ENCODE peak calls at places on chromosomes 3 and 15, in five cellular contexts. G is head of caudate nucleus, W is T-helper 2 cell, C is lung microvascular endothelial cell, O is Ammon's horn. J is an unnamed sample.

GRCh38 chr15:69148465-69148864 is 12.0 kb upstream of the GLCE start:
- DNase-seq in O (no peak), W (no peak), G (no peak), C (no peak), J (no peak)

GRCh38 chr15:75215107-75216004 is 13.7 kb downstream of the C15orf39 start:
- DNase-seq in C (no peak), W (no peak), O (no peak), G (no peak), J (no peak)

GRCh38 chr15:48392356-48392755 is 61.1 kb downstream of the DUT start:
- DNase-seq in G (peak), O (peak), C (peak), W (no peak), J (no peak)

GRCh38 chr3:39573392-39573791 is 105.9 kb downstream of the MOBP start:
- DNase-seq in C (no peak), G (no peak), W (no peak), O (peak), J (no peak)

GRCh38 chr3:8816106-8816505 is 46.7 kb upstream of the OXTR start:
- DNase-seq in W (no peak), G (no peak), C (no peak), O (no peak), J (no peak)

GRCh38 chr15:84034831-84035753 is 200.5 kb upstream of the GOLGA6L4 start:
- DNase-seq in W (no peak), G (no peak), O (peak), C (no peak), J (no peak)

GRCh38 chr3:179973024-179973423 is 63.7 kb downstream of the PEX5L start:
- DNase-seq in G (no peak), C (no peak), O (peak), W (no peak), J (no peak)

GRCh38 chr3:149532463-149533180 is 58.1 kb downstream of the TM4SF4 start:
- DNase-seq in G (no peak), O (peak), W (no peak), C (peak), J (no peak)

GRCh38 chr3:18812316-18812715 is 336.0 kb upstream of the KCNH8 start:
- DNase-seq in C (peak), G (no peak), O (no peak), W (no peak), J (no peak)

GRCh38 chr3:145286937-145287336 is 874.0 kb downstream of the PLOD2 start:
- DNase-seq in O (no peak), W (no peak), G (no peak), C (no peak), J (no peak)

GRCh38 chr3:59406943-59407342 is 357.1 kb upstream of the CFAP20DC start:
- DNase-seq in W (no peak), C (no peak), G (no peak), O (no peak), J (no peak)

GRCh38 chr3:171011536-171012336 is 14.8 kb downstream of the SLC2A2 start:
- DNase-seq in O (no peak), C (no peak), W (no peak), G (no peak), J (no peak)

GRCh38 chr15:48993411-48993810 is 29.7 kb upstream of the SHC4 start:
- DNase-seq in O (no peak), C (no peak), G (no peak), W (no peak), J (no peak)

GRCh38 chr15:69217381-69217780 is 56.9 kb downstream of the GLCE start:
- DNase-seq in C (no peak), G (no peak), O (no peak), W (no peak), J (no peak)

GRCh38 chr3:36542186-36542585 is 161.9 kb downstream of the STAC start:
- DNase-seq in O (no peak), G (no peak), W (no peak), C (no peak), J (no peak)

GRCh38 chr15:68201879-68202261 is 3.3 kb downstream of the CALML4 start:
- DNase-seq in O (no peak), W (no peak), G (no peak), C (no peak), J (no peak)

GRCh38 chr3:71512000-71512399 is 71.5 kb downstream of the FOXP1 start:
- DNase-seq in G (no peak), W (no peak), O (no peak), C (no peak), J (no peak)

GRCh38 chr15:35958021-35958420 is 412.1 kb upstream of the DPH6 start:
- DNase-seq in O (no peak), W (no peak), C (no peak), G (no peak), J (no peak)

J was measured in T-helper 9 cell.